ENCODE peak calls at places on chromosomes 1 and 21, in four cellular contexts. D is IMR-90, I is fibroblast of lung, N is SK-N-SH. U is an unnamed sample.

GRCh38 chr1:204702552-204703270 is 17.2 kb upstream of the LRRN2 start:
- DNase-seq in D (no peak), I (no peak), N (no peak), U (no peak)

GRCh38 chr1:11072216-11072917 is 12.5 kb upstream of the SRM start:
- DNase-seq in D (no peak), I (no peak), N (no peak), U (peak; percentile 26)

GRCh38 chr1:208980590-208980989 is 602.9 kb upstream of the CAMK1G start:
- DNase-seq in D (no peak), I (peak; percentile 19), N (no peak), U (no peak)

GRCh38 chr1:46575300-46575699 is 23.9 kb upstream of the KNCN start:
- DNase-seq in D (no peak), I (no peak), N (no peak), U (no peak)

GRCh38 chr1:231421616-231421970 is 494 bp downstream of the EGLN1 start:
- DNase-seq in D (peak; percentile 43), I (peak; percentile 42), N (no peak), U (peak; percentile 85)

GRCh38 chr21:33348728-33349127 is 24.0 kb downstream of the IFNAR1 start:
- DNase-seq in D (no peak), I (no peak), N (no peak), U (no peak)

GRCh38 chr1:20033396-20033795 is 36.6 kb upstream of the PLA2G5 start:
- DNase-seq in D (no peak), I (no peak), N (no peak), U (no peak)

GRCh38 chr1:101301446-101301845 is 64.6 kb downstream of the S1PR1 start:
- DNase-seq in D (no peak), I (no peak), N (no peak), U (no peak)

GRCh38 chr1:78553859-78554258 is 63.1 kb downstream of the PTGFR start:
- DNase-seq in D (no peak), I (no peak), N (no peak), U (no peak)

GRCh38 chr1:244801246-244801645 is 34.2 kb upstream of the COX20 start:
- DNase-seq in D (peak; percentile 13), I (peak; percentile 34), N (peak; percentile 65), U (no peak)

GRCh38 chr1:22238356-22239224 is 95.7 kb upstream of the WNT4 start:
- DNase-seq in D (no peak), I (no peak), N (no peak), U (no peak)

GRCh38 chr1:42815938-42816599 is 853 bp upstream of the ERMAP start:
- DNase-seq in D (peak; percentile 6), I (peak; percentile 11), N (no peak), U (no peak)

GRCh38 chr1:29638281-29638680 is 402.0 kb downstream of the PTPRU start:
- DNase-seq in D (no peak), I (no peak), N (no peak), U (no peak)

GRCh38 chr1:179798213-179798863 is 55.2 kb downstream of the FAM163A start:
- DNase-seq in D (no peak), I (no peak), N (no peak), U (no peak)

GRCh38 chr1:216765346-216766300 is 42.4 kb upstream of the ESRRG start:
- DNase-seq in D (no peak), I (no peak), N (no peak), U (no peak)

GRCh38 chr1:226816585-226816984 is 53.8 kb upstream of the PSEN2 start:
- DNase-seq in D (peak; percentile 84), I (peak; percentile 24), N (no peak), U (no peak)

GRCh38 chr1:85314726-85315125 is 38.3 kb upstream of the BCL10 start:
- DNase-seq in D (peak; percentile 62), I (no peak), N (no peak), U (no peak)

GRCh38 chr1:89890085-89890754 is 69.4 kb downstream of the LRRC8D start:
- DNase-seq in D (no peak), I (peak; percentile 62), N (no peak), U (no peak)

GRCh38 chr1:14755518-14756252 is 157.2 kb downstream of the KAZN start:
- DNase-seq in D (no peak), I (no peak), N (no peak), U (no peak)

GRCh38 chr1:59564192-59564891 is 250.4 kb upstream of the HOOK1 start:
- DNase-seq in D (no peak), I (no peak), N (no peak), U (no peak)

GRCh38 chr1:14369526-14370213 is 228.8 kb upstream of the KAZN start:
- DNase-seq in D (no peak), I (no peak), N (no peak), U (no peak)

GRCh38 chr1:199067483-199067882 is 428.6 kb downstream of the PTPRC start:
- DNase-seq in D (no peak), I (no peak), N (no peak), U (no peak)

GRCh38 chr1:200215350-200215749 is 187.8 kb downstream of the NR5A2 start:
- DNase-seq in D (no peak), I (no peak), N (no peak), U (no peak)

GRCh38 chr1:225670356-225670755 is 17.4 kb upstream of the ENAH start:
- DNase-seq in D (no peak), I (no peak), N (no peak), U (no peak)

GRCh38 chr1:201538618-201539551 is at the start of gene NAV1:
- DNase-seq in D (peak; percentile 75), I (peak; percentile 79), N (peak; percentile 90), U (peak; percentile 89)

GRCh38 chr21:45699966-45700365 is 56.4 kb downstream of the PCBP3 start:
- DNase-seq in D (no peak), I (no peak), N (no peak), U (no peak)

GRCh38 chr21:30676737-30677136 is 34.1 kb downstream of the KRTAP20-3 start:
- DNase-seq in D (no peak), I (no peak), N (no peak), U (no peak)

GRCh38 chr1:29579821-29580425 is 343.6 kb downstream of the PTPRU start:
- DNase-seq in D (peak; percentile 85), I (peak; percentile 66), N (no peak), U (no peak)

GRCh38 chr1:19153169-19153568 is 56.9 kb downstream of the UBR4 start:
- DNase-seq in D (no peak), I (no peak), N (no peak), U (no peak)

GRCh38 chr1:34898220-34898820 is 31.1 kb downstream of the DLGAP3 start:
- DNase-seq in D (no peak), I (no peak), N (no peak), U (no peak)

GRCh38 chr1:6510493-6510892 is 19.0 kb upstream of the PLEKHG5 start:
- DNase-seq in D (no peak), I (no peak), N (no peak), U (peak; percentile 45)

GRCh38 chr21:32403201-32403701 is 9.3 kb upstream of the EVA1C start:
- DNase-seq in D (peak; percentile 73), I (peak; percentile 82), N (peak; percentile 81), U (no peak)

GRCh38 chr1:56645663-56646330 is 683 bp downstream of the PRKAA2 start:
- DNase-seq in D (no peak), I (peak; percentile 8), N (peak; percentile 34), U (peak; percentile 66)

GRCh38 chr1:33435096-33435820 is 4.4 kb upstream of the PHC2 start:
- DNase-seq in D (peak; percentile 85), I (peak; percentile 84), N (no peak), U (no peak)

GRCh38 chr1:93753766-93754763 is 72.4 kb upstream of the BCAR3 start:
- DNase-seq in D (peak; percentile 98), I (peak; percentile 96), N (no peak), U (no peak)

GRCh38 chr1:206681359-206681758 is 3.3 kb upstream of the MAPKAPK2 start:
- DNase-seq in D (no peak), I (no peak), N (no peak), U (no peak)

GRCh38 chr1:206684003-206684402 is 702 bp upstream of the MAPKAPK2 start:
- DNase-seq in D (no peak), I (no peak), N (no peak), U (no peak)

GRCh38 chr1:206683313-206683712 is 1.4 kb upstream of the MAPKAPK2 start:
- DNase-seq in D (no peak), I (no peak), N (no peak), U (no peak)

GRCh38 chr1:206680279-206680678 is 4.4 kb upstream of the MAPKAPK2 start:
- DNase-seq in D (no peak), I (no peak), N (no peak), U (no peak)

GRCh38 chr1:206682111-206682510 is 2.6 kb upstream of the MAPKAPK2 start:
- DNase-seq in D (no peak), I (no peak), N (no peak), U (no peak)
- H3K9ac ChIP-seq in D (no peak overlapping the region), I (no peak overlapping the region), N (no peak overlapping the region), U (no peak overlapping the region)

DNA sequence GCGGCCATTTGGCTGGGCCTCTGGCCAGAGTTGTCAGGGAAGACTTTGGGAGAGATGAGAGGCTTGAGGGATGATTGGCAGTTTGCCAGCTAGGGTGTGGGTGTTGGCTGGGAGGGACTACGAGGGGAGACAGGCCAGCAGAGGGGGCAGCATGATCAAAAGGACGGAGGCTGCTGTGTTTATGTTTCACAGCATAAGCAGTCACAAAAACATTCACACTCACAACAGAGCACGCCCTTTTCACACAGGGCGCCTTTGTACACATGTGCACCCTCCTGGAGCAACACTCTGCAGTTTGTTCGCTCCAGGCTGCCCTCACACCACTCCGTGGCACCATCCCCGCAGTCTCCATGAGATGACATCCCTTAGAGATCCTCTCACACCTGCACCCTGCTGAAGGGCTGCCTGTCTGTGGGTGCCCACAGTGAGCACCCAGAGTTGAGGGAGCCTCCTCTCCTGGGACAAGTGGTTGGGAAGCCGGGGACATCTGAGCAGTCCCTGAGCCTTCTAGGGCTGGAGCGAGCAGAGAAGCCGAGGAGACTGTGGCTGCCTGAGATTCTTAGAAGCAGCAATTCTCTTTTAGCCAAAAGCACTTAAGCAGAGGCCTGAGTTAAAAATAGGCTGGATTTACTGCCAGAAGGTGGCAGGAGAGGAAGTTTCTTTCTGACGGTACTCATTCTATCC is 15.4 kb downstream of the EFNA3 start:
- DNase-seq in D (peak; percentile 45), I (peak; percentile 66), N (peak; percentile 77), U (peak; percentile 59)
- TF ChIP-seq CTCF in D (peak; percentile 54), I (peak; percentile 55), N (peak; percentile 57), U (peak; percentile 65)

GRCh38 chr1:151902858-151903257 is 6.5 kb downstream of the THEM4 start:
- DNase-seq in D (no peak), I (no peak), N (no peak), U (no peak)
- H3K9me3 ChIP-seq in D (peaks cover 7% of the 10 kb centered on the region), I (no peaks in the 10 kb centered on the region), N (no peaks in the 10 kb centered on the region), U (peaks cover 4% of the 10 kb centered on the region)

DNA sequence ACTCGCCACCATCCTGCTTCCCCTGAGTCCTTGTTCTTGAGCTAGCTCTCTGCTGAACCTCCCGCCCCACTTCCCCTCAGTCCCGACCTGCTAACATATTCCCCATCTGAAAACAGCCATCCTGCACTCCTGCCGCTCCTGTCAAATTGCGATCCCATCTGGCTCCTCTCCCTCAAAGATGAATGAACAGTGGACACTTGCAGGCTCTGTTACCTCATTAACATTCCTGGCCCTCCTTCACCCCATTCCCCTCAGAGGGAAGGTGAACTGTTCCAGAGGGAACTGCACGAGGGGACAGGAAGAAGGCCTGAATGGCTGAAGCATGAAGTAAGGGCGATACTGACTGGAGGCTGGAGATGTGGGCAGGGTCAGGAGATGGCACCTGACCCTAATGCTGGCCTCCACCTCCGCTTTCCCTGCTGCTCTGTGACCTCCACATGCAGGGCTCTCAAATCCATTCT is 7.5 kb upstream of the CELSR2 start:
- DNase-seq in D (no peak), I (peak; percentile 12), N (no peak), U (no peak)
- H3K9ac ChIP-seq in D (no peak overlapping the region), I (no peak overlapping the region), N (no peak overlapping the region), U (no peak overlapping the region)

GRCh38 chr1:109598655-109599054 is 20.8 kb downstream of the GNAT2 start:
- DNase-seq in D (no peak), I (no peak), N (peak; percentile 6), U (no peak)
- TF ChIP-seq CTCF in D (no peak), I (peak; percentile 19), N (peak; percentile 18), U (no peak)

U was measured in kidney.